ENCODE peak calls at places on chromosomes 2 and 18, in six cellular contexts. One of them, this sample, is unnamed.

GRCh38 chr18:37537868-37538525 is 27.6 kb downstream of the CELF4 start:
- DNase-seq in gastrocnemius medialis: peak
- DNase-seq in endothelial cell: peak
- DNase-seq in GM23338: peak
- DNase-seq in astrocyte of the spinal cord: peak
- DNase-seq in A549: peak
- DNase-seq in this sample: peak

GRCh38 chr2:234996467-234997270 is 44.9 kb downstream of the SH3BP4 start:
- DNase-seq in gastrocnemius medialis: no peak
- DNase-seq in endothelial cell: peak
- DNase-seq in GM23338: peak
- DNase-seq in astrocyte of the spinal cord: peak
- DNase-seq in A549: peak
- DNase-seq in this sample: no peak

GRCh38 chr2:62221141-62221540 is 25.2 kb downstream of the B3GNT2 start:
- DNase-seq in gastrocnemius medialis: no peak
- DNase-seq in endothelial cell: no peak
- DNase-seq in GM23338: no peak
- DNase-seq in astrocyte of the spinal cord: peak
- DNase-seq in A549: no peak
- DNase-seq in this sample: no peak

GRCh38 chr2:85605406-85606115 is 3.1 kb upstream of the TMEM150A start:
- DNase-seq in gastrocnemius medialis: no peak
- DNase-seq in endothelial cell: no peak
- DNase-seq in GM23338: no peak
- DNase-seq in astrocyte of the spinal cord: peak
- DNase-seq in A549: no peak
- DNase-seq in this sample: no peak

GRCh38 chr2:207143474-207144190 is 22.1 kb downstream of the KLF7 start:
- DNase-seq in gastrocnemius medialis: peak
- DNase-seq in endothelial cell: peak
- DNase-seq in GM23338: peak
- DNase-seq in astrocyte of the spinal cord: peak
- DNase-seq in A549: no peak
- DNase-seq in this sample: no peak

GRCh38 chr2:201781583-201782051 is 884 bp upstream of the ALS2 start:
- DNase-seq in gastrocnemius medialis: no peak
- DNase-seq in endothelial cell: no peak
- DNase-seq in GM23338: peak
- DNase-seq in astrocyte of the spinal cord: no peak
- DNase-seq in A549: no peak
- DNase-seq in this sample: no peak

GRCh38 chr18:9708057-9708881 is at the start of gene RAB31:
- DNase-seq in gastrocnemius medialis: no peak
- DNase-seq in endothelial cell: peak
- DNase-seq in GM23338: peak
- DNase-seq in astrocyte of the spinal cord: peak
- DNase-seq in A549: peak
- DNase-seq in this sample: no peak

GRCh38 chr2:201618744-201619654 is 24.3 kb downstream of the TMEM237 start:
- DNase-seq in gastrocnemius medialis: no peak
- DNase-seq in endothelial cell: peak
- DNase-seq in GM23338: peak
- DNase-seq in astrocyte of the spinal cord: peak
- DNase-seq in A549: no peak
- DNase-seq in this sample: peak

GRCh38 chr2:121408641-121409040 is 122.0 kb upstream of the RNU4ATAC start:
- DNase-seq in gastrocnemius medialis: no peak
- DNase-seq in endothelial cell: no peak
- DNase-seq in GM23338: no peak
- DNase-seq in astrocyte of the spinal cord: peak
- DNase-seq in A549: no peak
- DNase-seq in this sample: no peak

GRCh38 chr2:72378737-72379346 is 231.2 kb upstream of the CYP26B1 start:
- DNase-seq in gastrocnemius medialis: no peak
- DNase-seq in endothelial cell: no peak
- DNase-seq in GM23338: peak
- DNase-seq in astrocyte of the spinal cord: no peak
- DNase-seq in A549: no peak
- DNase-seq in this sample: no peak

GRCh38 chr2:229273384-229274338 is 2.6 kb upstream of the PID1 start:
- DNase-seq in gastrocnemius medialis: peak
- DNase-seq in endothelial cell: peak
- DNase-seq in GM23338: peak
- DNase-seq in astrocyte of the spinal cord: peak
- DNase-seq in A549: peak
- DNase-seq in this sample: peak

GRCh38 chr2:85012431-85012830 is 41.5 kb downstream of the KCMF1 start:
- DNase-seq in gastrocnemius medialis: no peak
- DNase-seq in endothelial cell: no peak
- DNase-seq in GM23338: no peak
- DNase-seq in astrocyte of the spinal cord: no peak
- DNase-seq in A549: no peak
- DNase-seq in this sample: no peak

GRCh38 chr2:26724784-26725515 is 32.4 kb downstream of the KCNK3 start:
- DNase-seq in gastrocnemius medialis: no peak
- DNase-seq in endothelial cell: no peak
- DNase-seq in GM23338: no peak
- DNase-seq in astrocyte of the spinal cord: no peak
- DNase-seq in A549: no peak
- DNase-seq in this sample: no peak

GRCh38 chr2:239411549-239412319 is 10.9 kb upstream of the HDAC4 start:
- DNase-seq in gastrocnemius medialis: no peak
- DNase-seq in endothelial cell: no peak
- DNase-seq in GM23338: no peak
- DNase-seq in astrocyte of the spinal cord: no peak
- DNase-seq in A549: no peak
- DNase-seq in this sample: no peak

GRCh38 chr18:44502790-44503189 is 177.9 kb upstream of the SETBP1 start:
- DNase-seq in gastrocnemius medialis: no peak
- DNase-seq in endothelial cell: no peak
- DNase-seq in GM23338: no peak
- DNase-seq in astrocyte of the spinal cord: no peak
- DNase-seq in A549: no peak
- DNase-seq in this sample: no peak

GRCh38 chr2:8684885-8685696 is 3.2 kb downstream of the ID2 start:
- DNase-seq in gastrocnemius medialis: no peak
- DNase-seq in endothelial cell: peak
- DNase-seq in GM23338: peak
- DNase-seq in astrocyte of the spinal cord: peak
- DNase-seq in A549: peak
- DNase-seq in this sample: no peak

GRCh38 chr18:61832858-61833257 is 59.9 kb downstream of the RNF152 start:
- DNase-seq in gastrocnemius medialis: no peak
- DNase-seq in endothelial cell: no peak
- DNase-seq in GM23338: no peak
- DNase-seq in astrocyte of the spinal cord: no peak
- DNase-seq in A549: no peak
- DNase-seq in this sample: no peak

GRCh38 chr2:241882090-241882625 is 12.6 kb downstream of the RTP5 start:
- DNase-seq in gastrocnemius medialis: peak
- DNase-seq in endothelial cell: no peak
- DNase-seq in GM23338: peak
- DNase-seq in astrocyte of the spinal cord: no peak
- DNase-seq in A549: no peak
- DNase-seq in this sample: no peak

GRCh38 chr2:105723431-105723830 is 21.3 kb upstream of the NCK2 start:
- DNase-seq in gastrocnemius medialis: no peak
- DNase-seq in endothelial cell: no peak
- DNase-seq in GM23338: no peak
- DNase-seq in astrocyte of the spinal cord: no peak
- DNase-seq in A549: no peak
- DNase-seq in this sample: no peak

GRCh38 chr2:41706261-41706660 is 341.6 kb upstream of the PKDCC start:
- DNase-seq in gastrocnemius medialis: no peak
- DNase-seq in endothelial cell: no peak
- DNase-seq in GM23338: no peak
- DNase-seq in astrocyte of the spinal cord: no peak
- DNase-seq in A549: no peak
- DNase-seq in this sample: no peak

GRCh38 chr2:144524190-144524957 is 4.5 kb upstream of the ZEB2 start:
- DNase-seq in gastrocnemius medialis: peak
- DNase-seq in endothelial cell: peak
- DNase-seq in GM23338: peak
- DNase-seq in astrocyte of the spinal cord: peak
- DNase-seq in A549: no peak
- DNase-seq in this sample: no peak

GRCh38 chr2:210480079-210480478 is 3.5 kb upstream of the LANCL1 start:
- DNase-seq in gastrocnemius medialis: no peak
- DNase-seq in endothelial cell: no peak
- DNase-seq in GM23338: no peak
- DNase-seq in astrocyte of the spinal cord: no peak
- DNase-seq in A549: peak
- DNase-seq in this sample: no peak

GRCh38 chr2:137437386-137437785 is 526.9 kb upstream of the HNMT start:
- DNase-seq in gastrocnemius medialis: no peak
- DNase-seq in endothelial cell: no peak
- DNase-seq in GM23338: no peak
- DNase-seq in astrocyte of the spinal cord: no peak
- DNase-seq in A549: no peak
- DNase-seq in this sample: no peak

GRCh38 chr18:32769242-32770180 is 3.3 kb downstream of the KLHL14 start:
- DNase-seq in gastrocnemius medialis: no peak
- DNase-seq in endothelial cell: peak
- DNase-seq in GM23338: peak
- DNase-seq in astrocyte of the spinal cord: no peak
- DNase-seq in A549: no peak
- DNase-seq in this sample: no peak

DNA sequence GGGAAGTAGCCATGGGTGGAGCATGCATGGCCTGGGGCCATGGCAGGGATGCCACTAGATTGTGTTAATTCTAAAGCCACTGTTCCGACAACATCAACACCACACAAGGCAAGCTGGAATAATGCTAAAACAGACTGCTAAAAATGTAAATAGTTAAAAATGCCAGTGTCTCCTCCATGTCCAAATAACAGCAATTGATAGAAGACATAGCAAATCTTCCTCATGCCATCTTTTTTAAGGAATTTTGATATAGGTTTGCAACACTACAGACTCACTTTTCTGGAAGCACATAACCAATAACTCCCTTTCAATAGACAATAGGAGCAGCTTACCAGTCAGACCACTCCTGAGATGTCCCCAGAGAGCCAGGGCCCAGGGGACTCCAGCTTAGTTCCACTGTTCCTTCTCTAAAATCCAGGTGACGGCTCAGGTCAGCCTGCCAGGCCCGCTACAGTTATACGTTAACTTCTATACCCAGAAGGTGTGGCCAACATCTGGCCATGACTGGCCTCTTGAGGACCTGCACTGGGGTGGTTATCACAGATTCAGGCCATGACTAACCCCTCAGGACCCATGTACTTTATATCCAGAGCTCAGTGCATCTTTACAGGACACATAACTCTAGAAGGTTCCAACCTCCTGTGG is 20.3 kb downstream of the TUBB6 start:
- DNase-seq in gastrocnemius medialis: no peak
- DNase-seq in endothelial cell: no peak
- DNase-seq in GM23338: no peak
- DNase-seq in astrocyte of the spinal cord: no peak
- DNase-seq in A549: no peak
- DNase-seq in this sample: no peak
- TF ChIP-seq CTCF in gastrocnemius medialis: no peak
- TF ChIP-seq CTCF in endothelial cell: peak
- TF ChIP-seq CTCF in GM23338: no peak
- TF ChIP-seq CTCF in astrocyte of the spinal cord: no peak
- TF ChIP-seq CTCF in A549: peak
- TF ChIP-seq CTCF in this sample: no peak

GRCh38 chr2:212007972-212008371 is 530.6 kb downstream of the ERBB4 start:
- DNase-seq in gastrocnemius medialis: no peak
- DNase-seq in endothelial cell: no peak
- DNase-seq in GM23338: no peak
- DNase-seq in astrocyte of the spinal cord: no peak
- DNase-seq in A549: no peak
- DNase-seq in this sample: no peak

GRCh38 chr2:212001280-212001679 is 537.3 kb downstream of the ERBB4 start:
- DNase-seq in gastrocnemius medialis: no peak
- DNase-seq in endothelial cell: no peak
- DNase-seq in GM23338: no peak
- DNase-seq in astrocyte of the spinal cord: no peak
- DNase-seq in A549: no peak
- DNase-seq in this sample: no peak

GRCh38 chr2:212005077-212005671 is 533.4 kb downstream of the ERBB4 start:
- DNase-seq in gastrocnemius medialis: no peak
- DNase-seq in endothelial cell: peak
- DNase-seq in GM23338: peak
- DNase-seq in astrocyte of the spinal cord: peak
- DNase-seq in A549: peak
- DNase-seq in this sample: no peak
- TF ChIP-seq CTCF in gastrocnemius medialis: no peak
- TF ChIP-seq CTCF in endothelial cell: peak
- TF ChIP-seq CTCF in GM23338: peak
- TF ChIP-seq CTCF in astrocyte of the spinal cord: peak
- TF ChIP-seq CTCF in A549: peak
- TF ChIP-seq CTCF in this sample: peak

GRCh38 chr2:177484396-177484795 is 91.8 kb downstream of the AGPS start:
- DNase-seq in gastrocnemius medialis: no peak
- DNase-seq in endothelial cell: no peak
- DNase-seq in GM23338: no peak
- DNase-seq in astrocyte of the spinal cord: no peak
- DNase-seq in A549: no peak
- DNase-seq in this sample: no peak

DNA sequence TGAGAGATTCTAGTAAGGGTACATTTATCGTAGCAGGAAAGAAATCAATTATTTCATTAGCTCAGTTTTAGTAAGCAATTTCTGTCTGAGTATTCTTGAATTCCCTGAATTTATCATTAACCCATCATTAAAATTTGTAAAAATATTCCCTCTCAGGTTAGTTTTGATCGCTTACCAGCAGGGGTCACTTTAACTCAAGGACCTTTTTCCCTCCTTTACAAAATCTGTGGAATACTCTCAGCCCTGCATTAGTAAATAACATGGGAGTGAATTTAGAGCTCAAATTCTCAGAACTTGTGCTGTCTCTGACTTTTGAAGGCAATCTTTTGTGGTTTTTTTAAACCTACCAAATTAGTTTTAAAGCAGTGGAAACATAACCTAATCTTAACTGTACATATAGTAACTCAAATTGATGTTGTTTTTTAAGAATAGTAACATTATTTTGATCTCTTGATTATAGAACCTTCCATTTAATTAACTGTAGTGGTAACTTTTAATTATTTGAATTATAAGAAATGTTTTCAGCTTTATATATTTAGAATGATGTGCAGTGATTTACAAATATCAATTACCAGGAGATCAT is 97.2 kb downstream of the AGPS start:
- DNase-seq in gastrocnemius medialis: no peak
- DNase-seq in endothelial cell: peak
- DNase-seq in GM23338: peak
- DNase-seq in astrocyte of the spinal cord: peak
- DNase-seq in A549: peak
- DNase-seq in this sample: no peak
- TF ChIP-seq CTCF in gastrocnemius medialis: no peak
- TF ChIP-seq CTCF in endothelial cell: peak
- TF ChIP-seq CTCF in GM23338: peak
- TF ChIP-seq CTCF in astrocyte of the spinal cord: peak
- TF ChIP-seq CTCF in A549: peak
- TF ChIP-seq CTCF in this sample: peak

DNA sequence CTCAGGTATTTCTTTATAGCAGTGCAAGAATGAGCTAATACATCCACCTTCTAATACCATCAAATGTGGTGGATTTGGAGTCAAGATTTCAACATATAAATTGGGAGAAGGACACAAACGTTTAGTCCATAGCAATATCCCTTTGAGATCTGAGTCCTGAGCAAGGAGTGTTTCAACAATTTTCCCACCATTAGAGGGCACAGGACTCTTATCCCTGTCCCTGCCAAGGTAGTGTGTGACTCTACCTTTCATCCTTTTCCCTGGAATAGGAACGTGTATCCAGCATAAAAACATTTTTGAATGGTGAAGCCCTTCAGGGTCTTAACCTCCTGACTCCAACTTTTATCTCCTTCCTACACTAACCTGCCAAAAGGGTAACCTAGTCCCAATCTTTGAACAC is 181.3 kb upstream of the SRD5A2 start:
- DNase-seq in gastrocnemius medialis: no peak
- DNase-seq in endothelial cell: no peak
- DNase-seq in GM23338: no peak
- DNase-seq in astrocyte of the spinal cord: no peak
- DNase-seq in A549: no peak
- DNase-seq in this sample: no peak
- TF ChIP-seq CTCF in gastrocnemius medialis: no peak
- TF ChIP-seq CTCF in endothelial cell: no peak
- TF ChIP-seq CTCF in GM23338: peak
- TF ChIP-seq CTCF in astrocyte of the spinal cord: no peak
- TF ChIP-seq CTCF in A549: no peak
- TF ChIP-seq CTCF in this sample: no peak